ENCODE peak calls at places on chromosomes 12 and 14, in four cellular contexts. N is AG10803, J is brain microvascular endothelial cell, F is fibroblast of the aortic adventitia. D is an unnamed sample.

GRCh38 chr12:34389378-34390170 is 367.3 kb downstream of the ALG10 start:
- DNase-seq in N (no peak), J (no peak), F (no peak), D (no peak)

GRCh38 chr12:47741340-47741703 is 16.0 kb upstream of the ENDOU start:
- DNase-seq in N (peak; percentile 42), J (no peak), F (no peak), D (peak; percentile 50)

GRCh38 chr12:126708492-126708896 is 1558.5 kb upstream of the TMEM132C start:
- DNase-seq in N (peak; percentile 67), J (no peak), F (peak; percentile 95), D (peak; percentile 68)

GRCh38 chr14:54902521-54903420 is at the start of gene GCH1:
- DNase-seq in N (no peak), J (peak; percentile 33), F (peak; percentile 38), D (peak; percentile 62)

GRCh38 chr14:58398895-58399294 is 3.2 kb downstream of the TOMM20L start:
- DNase-seq in N (no peak), J (no peak), F (no peak), D (no peak)

GRCh38 chr14:96167224-96168148 is 37.2 kb upstream of the BDKRB2 start:
- DNase-seq in N (peak; percentile 83), J (peak; percentile 57), F (peak; percentile 76), D (peak; percentile 52)

GRCh38 chr12:57620936-57621496 is 9.8 kb downstream of the ARHGEF25 start:
- DNase-seq in N (no peak), J (no peak), F (no peak), D (no peak)

GRCh38 chr12:113757223-113758002 is 208.7 kb downstream of the RBM19 start:
- DNase-seq in N (no peak), J (no peak), F (no peak), D (no peak)

GRCh38 chr12:104627975-104628322 is 171.2 kb downstream of the CHST11 start:
- DNase-seq in N (no peak), J (no peak), F (no peak), D (no peak)

GRCh38 chr12:109607618-109608017 is 34.0 kb downstream of the MVK start:
- DNase-seq in N (no peak), J (no peak), F (no peak), D (no peak)

GRCh38 chr14:77307099-77307496 is 13.6 kb downstream of the POMT2 start:
- DNase-seq in N (no peak), J (no peak), F (peak; percentile 32), D (no peak)

GRCh38 chr12:30970559-30971202 is 44.1 kb downstream of the TSPAN11 start:
- DNase-seq in N (no peak), J (no peak), F (peak; percentile 10), D (peak; percentile 31)

GRCh38 chr12:32108829-32109228 is 2.2 kb downstream of the BICD1 start:
- DNase-seq in N (no peak), J (no peak), F (no peak), D (no peak)
- H3K4me3 ChIP-seq in N (peak overlapping the region; percentile 88), J (peak overlapping the region; percentile 74), F (peak overlapping the region; percentile 84), D (peak overlapping the region; percentile 8)

GRCh38 chr12:116863275-116863767 is 17.9 kb downstream of the HRK start:
- DNase-seq in N (peak; percentile 61), J (peak; percentile 18), F (peak; percentile 28), D (peak; percentile 61)
- TF ChIP-seq CTCF in N (peak; percentile 50), J (peak; percentile 70), F (peak; percentile 59), D (peak; percentile 66)

GRCh38 chr14:102930753-102931579 is 8.5 kb downstream of the AMN start:
- DNase-seq in N (peak; percentile 23), J (peak; percentile 52), F (peak; percentile 5), D (peak; percentile 42)

GRCh38 chr14:102928412-102929348 is 6.2 kb downstream of the AMN start:
- DNase-seq in N (peak; percentile 17), J (no peak), F (no peak), D (peak; percentile 29)

GRCh38 chr14:102931580-102932285 is 9.3 kb downstream of the AMN start:
- DNase-seq in N (no peak), J (no peak), F (no peak), D (no peak)

GRCh38 chr14:102929349-102930137 is 7.1 kb downstream of the AMN start:
- DNase-seq in N (no peak), J (no peak), F (no peak), D (no peak)

GRCh38 chr14:102930138-102930752 is 7.8 kb downstream of the AMN start:
- DNase-seq in N (no peak), J (no peak), F (no peak), D (no peak)
- H3K4me3 ChIP-seq in N (no peak overlapping the region), J (no peak overlapping the region), F (no peak overlapping the region), D (no peak overlapping the region)

DNA sequence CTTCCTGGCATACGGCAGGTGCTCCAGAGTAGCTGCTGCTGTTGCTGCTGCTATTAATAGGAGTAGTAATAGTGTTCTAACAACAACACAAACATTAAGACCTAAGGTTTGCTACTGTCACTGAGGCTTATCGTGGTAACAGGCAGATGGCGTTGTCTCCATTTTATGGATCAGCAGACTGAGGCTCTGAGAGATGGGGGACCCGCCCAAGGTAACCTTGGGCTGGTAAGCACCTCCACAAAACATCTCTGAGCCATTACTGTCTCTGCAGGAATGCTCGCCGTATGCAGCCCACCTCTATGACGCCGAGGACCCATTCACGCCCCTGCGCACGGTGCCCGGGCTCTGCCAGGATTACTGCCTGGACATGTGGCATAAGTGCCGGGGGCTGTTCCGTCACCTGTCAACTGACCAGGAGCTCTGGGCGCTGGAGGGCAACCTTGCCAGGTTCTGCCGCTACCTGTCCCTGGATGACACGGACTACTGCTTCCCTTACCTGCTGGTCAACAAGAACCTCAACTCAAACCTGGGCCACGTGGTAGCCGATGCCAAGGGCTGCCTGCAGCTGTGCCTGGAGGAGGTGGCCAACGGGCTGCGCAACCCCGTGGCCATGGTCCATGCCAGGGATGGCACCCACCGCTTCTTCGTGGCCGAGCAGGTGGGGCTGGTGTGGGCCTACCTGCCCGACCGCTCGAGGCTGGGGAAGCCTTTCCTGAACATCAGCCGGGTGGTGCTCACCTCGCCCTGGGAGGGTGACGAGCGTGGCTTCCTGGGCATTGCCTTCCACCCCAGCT is 7.2 kb downstream of the HHIPL1 start:
- DNase-seq in N (no peak), J (no peak), F (no peak), D (no peak)
- TF ChIP-seq CTCF in N (no peak), J (no peak), F (no peak), D (no peak)

DNA sequence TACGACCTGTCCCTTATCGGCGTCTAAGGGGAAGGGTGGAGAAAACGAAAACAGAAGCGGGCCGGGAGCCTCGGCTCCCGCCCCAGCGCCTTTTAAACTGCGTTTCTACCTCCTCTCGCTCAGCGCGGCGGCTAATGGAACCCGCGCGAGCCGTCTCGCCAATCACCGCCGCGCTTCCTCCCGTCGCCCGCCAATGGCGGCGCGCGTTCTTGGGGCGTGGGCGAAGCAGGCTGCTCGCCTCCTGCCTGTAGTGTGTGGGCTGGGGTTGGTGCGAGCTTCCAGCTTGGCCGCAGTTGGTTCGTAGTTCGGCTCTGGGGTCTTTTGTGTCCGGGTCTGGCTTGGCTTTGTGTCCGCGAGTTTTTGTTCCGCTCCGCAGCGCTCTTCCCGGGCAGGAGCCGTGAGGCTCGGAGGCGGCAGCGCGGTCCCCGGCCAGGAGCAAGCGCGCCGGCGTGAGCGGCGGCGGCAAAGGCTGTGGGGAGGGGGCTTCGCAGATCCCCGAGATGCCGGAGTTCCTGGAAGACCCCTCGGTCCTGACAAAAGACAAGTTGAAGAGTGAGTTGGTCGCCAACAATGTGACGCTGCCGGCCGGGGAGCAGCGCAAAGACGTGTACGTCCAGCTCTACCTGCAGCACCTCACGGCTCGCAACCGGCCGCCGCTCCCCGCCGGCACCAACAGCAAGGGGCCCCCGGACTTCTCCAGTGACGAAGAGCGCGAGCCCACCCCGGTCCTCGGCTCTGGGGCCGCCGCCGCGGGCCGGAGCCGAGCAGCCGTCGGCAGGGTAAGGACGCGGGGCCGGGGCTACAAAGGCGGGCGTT is at the start of gene TMPO:
- DNase-seq in N (peak; percentile 87), J (peak; percentile 86), F (peak; percentile 85), D (peak; percentile 94)
- H3K4me3 ChIP-seq in N (peak within 1 kb of the TSS; percentile 95), J (peak within 1 kb of the TSS; percentile 95), F (peak within 1 kb of the TSS; percentile 94), D (peak within 1 kb of the TSS; percentile 93)